ENCODE peak calls at places on chromosomes 4 and X, in five cellular contexts. E, S, L, M and U are unnamed samples.
A peak's percentile ranks its signal among the peaks of the same experiment; 100 is the strongest.

GRCh38 chr4:82780398-82781231 is 18.0 kb downstream of the SCD5 start:
- DNase-seq in E (no peak), L (no peak), M (peak; percentile 84), S (peak; percentile 85), U (peak; percentile 97)

GRCh38 chr4:76504613-76505465 is 69.8 kb downstream of the SHROOM3 start:
- DNase-seq in L (no peak), S (no peak), M (no peak), E (no peak), U (no peak)

GRCh38 chrX:132171478-132171877 is 43.7 kb upstream of the FRMD7 start:
- DNase-seq in M (no peak), L (no peak), E (no peak), S (no peak), U (no peak)

GRCh38 chr4:189600598-189601435 is 339.9 kb upstream of the FRG1 start:
- DNase-seq in L (no peak), S (no peak), M (no peak), E (no peak), U (peak; percentile 68)

GRCh38 chr4:176443646-176444409 is 124.1 kb downstream of the SPCS3 start:
- DNase-seq in S (no peak), M (no peak), L (no peak), E (no peak), U (no peak)

GRCh38 chr4:132266374-132266773 is 882.7 kb upstream of the PCDH10 start:
- DNase-seq in S (no peak), M (no peak), E (no peak), L (no peak), U (no peak)

GRCh38 chrX:45449982-45450381 is 249.3 kb upstream of the DIPK2B start:
- DNase-seq in M (no peak), L (no peak), S (no peak), E (no peak), U (no peak)

GRCh38 chr4:156188596-156188995 is 234.9 kb upstream of the CTSO start:
- DNase-seq in M (no peak), L (no peak), S (no peak), E (no peak), U (no peak)

GRCh38 chr4:146029147-146029546 is 90.5 kb upstream of the ZNF827 start:
- DNase-seq in L (no peak), M (no peak), E (no peak), S (no peak), U (no peak)

GRCh38 chrX:18931972-18932371 is 51.9 kb downstream of the PHKA2 start:
- DNase-seq in M (no peak), L (no peak), S (no peak), E (no peak), U (peak; percentile 45)

GRCh38 chrX:53794181-53794580 is 107.7 kb upstream of the HUWE1 start:
- DNase-seq in M (no peak), E (no peak), S (no peak), L (no peak), U (no peak)

GRCh38 chr4:159444668-159445067 is 341.8 kb downstream of the RAPGEF2 start:
- DNase-seq in L (no peak), E (no peak), S (no peak), M (no peak), U (no peak)

GRCh38 chrX:154717824-154718223 is 33.1 kb downstream of the GAB3 start:
- DNase-seq in L (no peak), M (no peak), E (peak; percentile 31), S (no peak), U (peak; percentile 7)

GRCh38 chr4:40546506-40546905 is 83.2 kb downstream of the RBM47 start:
- DNase-seq in L (no peak), M (no peak), E (no peak), S (no peak), U (no peak)

GRCh38 chr4:85474356-85474755 is 594 bp upstream of the ARHGAP24 start:
- DNase-seq in M (no peak), L (no peak), S (no peak), E (no peak), U (no peak)

GRCh38 chr4:183171484-183172267 is 72.6 kb downstream of the WWC2 start:
- DNase-seq in L (no peak), M (no peak), E (no peak), S (no peak), U (no peak)

GRCh38 chr4:72390409-72390808 is 178.6 kb downstream of the ADAMTS3 start:
- DNase-seq in L (no peak), E (no peak), S (no peak), M (no peak), U (no peak)

GRCh38 chr4:5979981-5980380 is 38.2 kb downstream of the C4orf50 start:
- DNase-seq in E (no peak), S (no peak), L (peak; percentile 21), M (no peak), U (peak; percentile 91)

GRCh38 chr4:16670726-16671125 is 227.7 kb downstream of the LDB2 start:
- DNase-seq in L (no peak), M (no peak), E (no peak), S (no peak), U (no peak)

GRCh38 chrX:43703211-43703791 is 47.2 kb downstream of the MAOA start:
- DNase-seq in S (no peak), M (no peak), E (no peak), L (no peak), U (no peak)

GRCh38 chr4:145098675-145099037 is 545 bp downstream of the ABCE1 start:
- DNase-seq in M (no peak), E (peak; percentile 27), L (peak; percentile 69), S (no peak), U (peak; percentile 35)

GRCh38 chrX:103398321-103398937 is 22.1 kb downstream of the BEX3 start:
- DNase-seq in E (no peak), S (no peak), L (no peak), M (no peak), U (peak; percentile 14)

GRCh38 chrX:131762802-131763234 is 218.9 kb downstream of the OR13H1 start:
- DNase-seq in L (peak; percentile 83), S (no peak), E (no peak), M (no peak), U (no peak)

GRCh38 chr4:26452565-26453531 is 37.4 kb downstream of the CCKAR start:
- DNase-seq in S (peak; percentile 13), E (no peak), L (no peak), M (no peak), U (no peak)

GRCh38 chr4:108787724-108788123 is 24.9 kb upstream of the ETNPPL start:
- DNase-seq in M (no peak), E (no peak), L (no peak), S (no peak), U (no peak)

GRCh38 chrX:102746134-102746584 is 25.6 kb downstream of the GPRASP3 start:
- DNase-seq in E (peak; percentile 5), M (peak; percentile 83), L (no peak), S (peak; percentile 90), U (no peak)

GRCh38 chrX:87813566-87813965 is 296.0 kb downstream of the KLHL4 start:
- DNase-seq in S (no peak), E (no peak), L (no peak), M (no peak), U (no peak)

GRCh38 chrX:138034136-138034535 is 468.2 kb downstream of the ZIC3 start:
- DNase-seq in L (no peak), S (no peak), M (no peak), E (no peak), U (no peak)

GRCh38 chrX:11215191-11215921 is 77.9 kb upstream of the AMELX start:
- DNase-seq in L (no peak), S (peak; percentile 50), M (peak; percentile 75), E (no peak), U (no peak)

GRCh38 chr4:174214102-174214878 is 69.2 kb downstream of the FBXO8 start:
- DNase-seq in S (peak; percentile 68), L (no peak), E (peak; percentile 5), M (no peak), U (no peak)

GRCh38 chr4:123405212-123405856 is 8.7 kb downstream of the SPRY1 start:
- DNase-seq in L (no peak), M (no peak), S (no peak), E (no peak), U (no peak)

GRCh38 chr4:123409301-123409700 is 12.7 kb downstream of the SPRY1 start:
- DNase-seq in E (no peak), S (no peak), L (no peak), M (no peak), U (no peak)

GRCh38 chr4:123411514-123411913 is 14.9 kb downstream of the SPRY1 start:
- DNase-seq in L (no peak), S (no peak), E (no peak), M (no peak), U (no peak)

GRCh38 chr4:123406862-123407261 is 10.3 kb downstream of the SPRY1 start:
- DNase-seq in S (no peak), E (no peak), M (no peak), L (no peak), U (no peak)

DNA sequence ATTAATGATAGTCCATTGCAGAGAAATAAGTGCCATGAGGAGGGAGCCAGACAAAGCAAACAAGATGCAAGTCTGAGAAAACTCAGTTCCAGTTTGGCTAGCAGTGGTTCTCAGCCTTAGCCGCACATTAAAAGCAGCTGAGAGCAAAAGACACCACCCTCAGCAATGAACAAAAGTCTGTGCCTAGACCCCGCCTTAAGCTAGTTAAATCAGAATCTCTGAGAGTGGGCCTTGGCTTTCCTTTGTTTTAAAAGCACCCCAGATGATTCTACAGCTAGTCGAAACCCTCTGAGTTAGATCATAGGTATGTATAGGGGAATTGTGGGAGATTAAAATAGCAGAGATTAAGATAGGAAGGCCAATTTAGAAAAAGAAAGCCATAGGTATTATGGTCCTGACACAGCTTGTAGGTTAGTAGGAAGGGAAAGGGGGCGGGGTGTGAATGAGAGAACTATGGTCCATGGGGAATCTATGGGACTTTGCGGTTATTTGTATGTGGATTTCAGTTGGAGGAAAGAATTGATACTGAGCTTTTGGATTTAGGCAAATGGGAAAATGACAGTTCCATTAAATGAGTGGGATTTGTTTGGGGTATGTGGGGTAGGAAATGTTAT is 12.0 kb downstream of the SPRY1 start:
- DNase-seq in S (no peak), L (no peak), E (no peak), M (no peak), U (no peak)
- H3K4me1 ChIP-seq in S (peaks cover 4% of the 10 kb centered on the region), L (peaks cover 6% of the 10 kb centered on the region), E (no peaks in the 10 kb centered on the region), M (no peaks in the 10 kb centered on the region), U (no peaks in the 10 kb centered on the region)

GRCh38 chrX:40176979-40177430 is 79.2 kb upstream of the BCOR start:
- DNase-seq in L (peak; percentile 67), M (no peak), E (no peak), S (no peak), U (no peak)
- H3K4me1 ChIP-seq in L (peaks cover 14% of the 10 kb centered on the region), M (no peaks in the 10 kb centered on the region), E (peaks cover 19% of the 10 kb centered on the region), S (peaks cover 24% of the 10 kb centered on the region), U (peaks cover 7% of the 10 kb centered on the region)

GRCh38 chr4:152095701-152096070 is 334.9 kb upstream of the GATB start:
- DNase-seq in M (no peak), S (no peak), L (no peak), E (no peak), U (no peak)
- H3K4me1 ChIP-seq in M (no peaks in the 10 kb centered on the region), S (no peaks in the 10 kb centered on the region), L (no peaks in the 10 kb centered on the region), E (peaks cover 77% of the 10 kb centered on the region), U (no peaks in the 10 kb centered on the region)

DNA sequence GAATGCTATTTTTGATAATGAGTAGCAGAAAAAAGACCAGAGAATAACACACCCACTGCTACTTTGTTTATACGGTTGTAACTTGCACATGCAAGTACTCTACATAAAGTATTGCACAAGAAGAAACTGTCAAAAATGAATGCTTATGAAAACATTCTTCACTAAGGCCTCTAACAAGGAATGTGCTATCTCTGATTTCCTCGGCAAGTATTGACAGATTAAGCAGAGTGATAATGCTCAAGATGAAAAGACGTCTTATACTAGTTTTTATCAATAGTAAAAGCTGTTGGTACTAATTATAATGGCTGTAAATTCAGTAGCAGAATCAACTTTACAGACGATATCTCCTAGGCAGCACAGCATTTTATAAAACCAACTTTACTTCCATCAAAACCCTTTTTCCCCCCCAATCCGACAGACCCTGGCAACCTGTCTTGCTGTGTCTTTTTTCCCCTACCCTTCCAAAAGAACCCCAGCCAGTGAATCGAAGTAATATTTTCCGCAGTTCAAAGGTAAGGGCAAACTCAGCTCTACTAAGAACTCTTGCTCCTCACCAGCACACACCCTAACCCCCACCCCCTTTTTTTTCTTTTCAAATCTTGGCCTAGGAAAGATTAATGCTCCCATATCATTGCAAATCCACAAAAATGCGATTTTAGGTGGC is 1.5 kb downstream of the FRYL start:
- DNase-seq in L (no peak), M (no peak), E (no peak), S (no peak), U (no peak)
- H3K4me1 ChIP-seq in L (peaks cover 22% of the 10 kb centered on the region), M (peaks cover 3% of the 10 kb centered on the region), E (peaks cover 51% of the 10 kb centered on the region), S (peaks cover 44% of the 10 kb centered on the region), U (no peaks in the 10 kb centered on the region)